ENCODE peak calls at places on chromosomes 4 and X, in seven cellular contexts. One of them, this sample, is unnamed.

GRCh38 chrX:39982927-39983326 is 114.8 kb downstream of the BCOR start:
- DNase-seq in CD8-positive, alpha-beta T cell: no peak
- DNase-seq in anterior cingulate cortex: no peak
- DNase-seq in choroid plexus epithelial cell: no peak
- DNase-seq in NCI-H510A treated with DMSO at 0.1 percent for 48 hours: peak; percentile 90
- DNase-seq in naive B cell: no peak
- DNase-seq in neural crest cell: no peak
- DNase-seq in this sample: no peak

GRCh38 chr4:100420571-100420970 is 97.3 kb downstream of the EMCN start:
- DNase-seq in CD8-positive, alpha-beta T cell: no peak
- DNase-seq in anterior cingulate cortex: no peak
- DNase-seq in choroid plexus epithelial cell: peak; percentile 15
- DNase-seq in NCI-H510A treated with DMSO at 0.1 percent for 48 hours: no peak
- DNase-seq in naive B cell: no peak
- DNase-seq in neural crest cell: no peak
- DNase-seq in this sample: no peak

GRCh38 chrX:34770511-34770910 is 113.4 kb upstream of the TMEM47 start:
- DNase-seq in CD8-positive, alpha-beta T cell: no peak
- DNase-seq in anterior cingulate cortex: no peak
- DNase-seq in choroid plexus epithelial cell: peak; percentile 35
- DNase-seq in NCI-H510A treated with DMSO at 0.1 percent for 48 hours: no peak
- DNase-seq in naive B cell: no peak
- DNase-seq in neural crest cell: no peak
- DNase-seq in this sample: no peak

GRCh38 chrX:129808163-129808828 is 28.5 kb downstream of the SASH3 start:
- DNase-seq in CD8-positive, alpha-beta T cell: no peak
- DNase-seq in anterior cingulate cortex: no peak
- DNase-seq in choroid plexus epithelial cell: peak; percentile 63
- DNase-seq in NCI-H510A treated with DMSO at 0.1 percent for 48 hours: no peak
- DNase-seq in naive B cell: no peak
- DNase-seq in neural crest cell: no peak
- DNase-seq in this sample: no peak

GRCh38 chr4:107060388-107060787 is 24.3 kb upstream of the DKK2 start:
- DNase-seq in CD8-positive, alpha-beta T cell: no peak
- DNase-seq in anterior cingulate cortex: no peak
- DNase-seq in choroid plexus epithelial cell: peak; percentile 16
- DNase-seq in NCI-H510A treated with DMSO at 0.1 percent for 48 hours: no peak
- DNase-seq in naive B cell: no peak
- DNase-seq in neural crest cell: no peak
- DNase-seq in this sample: no peak

GRCh38 chrX:115522955-115523354 is 38.0 kb upstream of the PLS3 start:
- DNase-seq in CD8-positive, alpha-beta T cell: no peak
- DNase-seq in anterior cingulate cortex: no peak
- DNase-seq in choroid plexus epithelial cell: no peak
- DNase-seq in NCI-H510A treated with DMSO at 0.1 percent for 48 hours: no peak
- DNase-seq in naive B cell: no peak
- DNase-seq in neural crest cell: no peak
- DNase-seq in this sample: no peak

GRCh38 chrX:50202539-50202938 is 1.7 kb upstream of the AKAP4 start:
- DNase-seq in CD8-positive, alpha-beta T cell: no peak
- DNase-seq in anterior cingulate cortex: no peak
- DNase-seq in choroid plexus epithelial cell: peak; percentile 6
- DNase-seq in NCI-H510A treated with DMSO at 0.1 percent for 48 hours: no peak
- DNase-seq in naive B cell: no peak
- DNase-seq in neural crest cell: no peak
- DNase-seq in this sample: no peak

GRCh38 chrX:37685452-37686347 is at the start of gene XK:
- DNase-seq in CD8-positive, alpha-beta T cell: no peak
- DNase-seq in anterior cingulate cortex: peak; percentile 12
- DNase-seq in choroid plexus epithelial cell: peak; percentile 39
- DNase-seq in NCI-H510A treated with DMSO at 0.1 percent for 48 hours: peak; percentile 46
- DNase-seq in naive B cell: peak; percentile 44
- DNase-seq in neural crest cell: peak; percentile 12
- DNase-seq in this sample: peak; percentile 56

GRCh38 chr4:126604273-126604867 is 1028.4 kb upstream of the INTU start:
- DNase-seq in CD8-positive, alpha-beta T cell: no peak
- DNase-seq in anterior cingulate cortex: no peak
- DNase-seq in choroid plexus epithelial cell: peak; percentile 76
- DNase-seq in NCI-H510A treated with DMSO at 0.1 percent for 48 hours: peak; percentile 1
- DNase-seq in naive B cell: no peak
- DNase-seq in neural crest cell: peak; percentile 23
- DNase-seq in this sample: no peak

GRCh38 chr4:133245226-133245625 is 96.1 kb downstream of the PCDH10 start:
- DNase-seq in CD8-positive, alpha-beta T cell: no peak
- DNase-seq in anterior cingulate cortex: no peak
- DNase-seq in choroid plexus epithelial cell: no peak
- DNase-seq in NCI-H510A treated with DMSO at 0.1 percent for 48 hours: no peak
- DNase-seq in naive B cell: no peak
- DNase-seq in neural crest cell: no peak
- DNase-seq in this sample: no peak

GRCh38 chr4:163350672-163351071 is 7.0 kb downstream of the NPY5R start:
- DNase-seq in CD8-positive, alpha-beta T cell: no peak
- DNase-seq in anterior cingulate cortex: no peak
- DNase-seq in choroid plexus epithelial cell: peak; percentile 16
- DNase-seq in NCI-H510A treated with DMSO at 0.1 percent for 48 hours: no peak
- DNase-seq in naive B cell: no peak
- DNase-seq in neural crest cell: no peak
- DNase-seq in this sample: no peak

GRCh38 chr4:168632246-168632832 is 135.5 kb downstream of the PALLD start:
- DNase-seq in CD8-positive, alpha-beta T cell: no peak
- DNase-seq in anterior cingulate cortex: no peak
- DNase-seq in choroid plexus epithelial cell: no peak
- DNase-seq in NCI-H510A treated with DMSO at 0.1 percent for 48 hours: no peak
- DNase-seq in naive B cell: no peak
- DNase-seq in neural crest cell: no peak
- DNase-seq in this sample: no peak

GRCh38 chr4:16418814-16419213 is 192.5 kb upstream of the TAPT1 start:
- DNase-seq in CD8-positive, alpha-beta T cell: no peak
- DNase-seq in anterior cingulate cortex: no peak
- DNase-seq in choroid plexus epithelial cell: peak; percentile 48
- DNase-seq in NCI-H510A treated with DMSO at 0.1 percent for 48 hours: no peak
- DNase-seq in naive B cell: no peak
- DNase-seq in neural crest cell: no peak
- DNase-seq in this sample: no peak

GRCh38 chr4:8701101-8702019 is 108.8 kb downstream of the CPZ start:
- DNase-seq in CD8-positive, alpha-beta T cell: no peak
- DNase-seq in anterior cingulate cortex: no peak
- DNase-seq in choroid plexus epithelial cell: no peak
- DNase-seq in NCI-H510A treated with DMSO at 0.1 percent for 48 hours: no peak
- DNase-seq in naive B cell: no peak
- DNase-seq in neural crest cell: no peak
- DNase-seq in this sample: no peak

GRCh38 chr4:158581161-158581560 is 59.5 kb downstream of the RXFP1 start:
- DNase-seq in CD8-positive, alpha-beta T cell: no peak
- DNase-seq in anterior cingulate cortex: no peak
- DNase-seq in choroid plexus epithelial cell: peak; percentile 73
- DNase-seq in NCI-H510A treated with DMSO at 0.1 percent for 48 hours: no peak
- DNase-seq in naive B cell: no peak
- DNase-seq in neural crest cell: no peak
- DNase-seq in this sample: no peak

GRCh38 chr4:70473691-70474090 is 1.7 kb downstream of the MUC7 start:
- DNase-seq in CD8-positive, alpha-beta T cell: no peak
- DNase-seq in anterior cingulate cortex: no peak
- DNase-seq in choroid plexus epithelial cell: no peak
- DNase-seq in NCI-H510A treated with DMSO at 0.1 percent for 48 hours: no peak
- DNase-seq in naive B cell: no peak
- DNase-seq in neural crest cell: no peak
- DNase-seq in this sample: no peak

GRCh38 chr4:124203613-124204284 is 508.8 kb downstream of the ANKRD50 start:
- DNase-seq in CD8-positive, alpha-beta T cell: no peak
- DNase-seq in anterior cingulate cortex: no peak
- DNase-seq in choroid plexus epithelial cell: peak; percentile 87
- DNase-seq in NCI-H510A treated with DMSO at 0.1 percent for 48 hours: no peak
- DNase-seq in naive B cell: no peak
- DNase-seq in neural crest cell: no peak
- DNase-seq in this sample: no peak

GRCh38 chr4:17719106-17719505 is 62.3 kb downstream of the FAM184B start:
- DNase-seq in CD8-positive, alpha-beta T cell: no peak
- DNase-seq in anterior cingulate cortex: no peak
- DNase-seq in choroid plexus epithelial cell: no peak
- DNase-seq in NCI-H510A treated with DMSO at 0.1 percent for 48 hours: no peak
- DNase-seq in naive B cell: no peak
- DNase-seq in neural crest cell: no peak
- DNase-seq in this sample: no peak

GRCh38 chrX:54891573-54891972 is 29.1 kb upstream of the TRO start:
- DNase-seq in CD8-positive, alpha-beta T cell: peak; percentile 14
- DNase-seq in anterior cingulate cortex: peak; percentile 0
- DNase-seq in choroid plexus epithelial cell: peak; percentile 67
- DNase-seq in NCI-H510A treated with DMSO at 0.1 percent for 48 hours: peak; percentile 0
- DNase-seq in naive B cell: no peak
- DNase-seq in neural crest cell: no peak
- DNase-seq in this sample: peak; percentile 0

GRCh38 chrX:134478374-134478773 is 18.4 kb downstream of the HPRT1 start:
- DNase-seq in CD8-positive, alpha-beta T cell: no peak
- DNase-seq in anterior cingulate cortex: no peak
- DNase-seq in choroid plexus epithelial cell: no peak
- DNase-seq in NCI-H510A treated with DMSO at 0.1 percent for 48 hours: no peak
- DNase-seq in naive B cell: no peak
- DNase-seq in neural crest cell: no peak
- DNase-seq in this sample: no peak

GRCh38 chr4:1381181-1381621 is 25.0 kb downstream of the NKX1-1 start:
- DNase-seq in CD8-positive, alpha-beta T cell: no peak
- DNase-seq in anterior cingulate cortex: no peak
- DNase-seq in choroid plexus epithelial cell: no peak
- DNase-seq in NCI-H510A treated with DMSO at 0.1 percent for 48 hours: no peak
- DNase-seq in naive B cell: no peak
- DNase-seq in neural crest cell: no peak
- DNase-seq in this sample: no peak

GRCh38 chr4:169618286-169618685 is 2.1 kb upstream of the CLCN3 start:
- DNase-seq in CD8-positive, alpha-beta T cell: no peak
- DNase-seq in anterior cingulate cortex: no peak
- DNase-seq in choroid plexus epithelial cell: no peak
- DNase-seq in NCI-H510A treated with DMSO at 0.1 percent for 48 hours: no peak
- DNase-seq in naive B cell: peak; percentile 13
- DNase-seq in neural crest cell: no peak
- DNase-seq in this sample: no peak

GRCh38 chr4:42617030-42617429 is 39.9 kb downstream of the ATP8A1 start:
- DNase-seq in CD8-positive, alpha-beta T cell: no peak
- DNase-seq in anterior cingulate cortex: no peak
- DNase-seq in choroid plexus epithelial cell: no peak
- DNase-seq in NCI-H510A treated with DMSO at 0.1 percent for 48 hours: no peak
- DNase-seq in naive B cell: no peak
- DNase-seq in neural crest cell: no peak
- DNase-seq in this sample: no peak

GRCh38 chr4:38967260-38968095 is 64.7 kb downstream of the TMEM156 start:
- DNase-seq in CD8-positive, alpha-beta T cell: no peak
- DNase-seq in anterior cingulate cortex: no peak
- DNase-seq in choroid plexus epithelial cell: peak; percentile 99
- DNase-seq in NCI-H510A treated with DMSO at 0.1 percent for 48 hours: no peak
- DNase-seq in naive B cell: no peak
- DNase-seq in neural crest cell: no peak
- DNase-seq in this sample: no peak

GRCh38 chrX:122565952-122566351 is 618.1 kb upstream of the GRIA3 start:
- DNase-seq in CD8-positive, alpha-beta T cell: no peak
- DNase-seq in anterior cingulate cortex: no peak
- DNase-seq in choroid plexus epithelial cell: peak; percentile 95
- DNase-seq in NCI-H510A treated with DMSO at 0.1 percent for 48 hours: no peak
- DNase-seq in naive B cell: no peak
- DNase-seq in neural crest cell: no peak
- DNase-seq in this sample: no peak

GRCh38 chr4:114384629-114385028 is 214.0 kb upstream of the UGT8 start:
- DNase-seq in CD8-positive, alpha-beta T cell: no peak
- DNase-seq in anterior cingulate cortex: no peak
- DNase-seq in choroid plexus epithelial cell: peak; percentile 76
- DNase-seq in NCI-H510A treated with DMSO at 0.1 percent for 48 hours: peak; percentile 33
- DNase-seq in naive B cell: no peak
- DNase-seq in neural crest cell: no peak
- DNase-seq in this sample: no peak

GRCh38 chr4:39037491-39037825 is 5.2 kb upstream of the TMEM156 start:
- DNase-seq in CD8-positive, alpha-beta T cell: no peak
- DNase-seq in anterior cingulate cortex: no peak
- DNase-seq in choroid plexus epithelial cell: peak; percentile 75
- DNase-seq in NCI-H510A treated with DMSO at 0.1 percent for 48 hours: no peak
- DNase-seq in naive B cell: no peak
- DNase-seq in neural crest cell: no peak
- DNase-seq in this sample: no peak

GRCh38 chrX:115393271-115393670 is 103.8 kb downstream of the LUZP4 start:
- DNase-seq in CD8-positive, alpha-beta T cell: no peak
- DNase-seq in anterior cingulate cortex: no peak
- DNase-seq in choroid plexus epithelial cell: peak; percentile 70
- DNase-seq in NCI-H510A treated with DMSO at 0.1 percent for 48 hours: no peak
- DNase-seq in naive B cell: no peak
- DNase-seq in neural crest cell: no peak
- DNase-seq in this sample: no peak

GRCh38 chr4:88110826-88111225 is 47.6 kb downstream of the ABCG2 start:
- DNase-seq in CD8-positive, alpha-beta T cell: no peak
- DNase-seq in anterior cingulate cortex: no peak
- DNase-seq in choroid plexus epithelial cell: peak; percentile 28
- DNase-seq in NCI-H510A treated with DMSO at 0.1 percent for 48 hours: no peak
- DNase-seq in naive B cell: no peak
- DNase-seq in neural crest cell: no peak
- DNase-seq in this sample: no peak

GRCh38 chr4:153028535-153028934 is 92.4 kb downstream of the FHDC1 start:
- DNase-seq in CD8-positive, alpha-beta T cell: no peak
- DNase-seq in anterior cingulate cortex: no peak
- DNase-seq in choroid plexus epithelial cell: no peak
- DNase-seq in NCI-H510A treated with DMSO at 0.1 percent for 48 hours: no peak
- DNase-seq in naive B cell: no peak
- DNase-seq in neural crest cell: no peak
- DNase-seq in this sample: peak; percentile 41

GRCh38 chrX:10579018-10579752 is 41.2 kb downstream of the MID1 start:
- DNase-seq in CD8-positive, alpha-beta T cell: no peak
- DNase-seq in anterior cingulate cortex: no peak
- DNase-seq in choroid plexus epithelial cell: peak; percentile 76
- DNase-seq in NCI-H510A treated with DMSO at 0.1 percent for 48 hours: peak; percentile 44
- DNase-seq in naive B cell: no peak
- DNase-seq in neural crest cell: no peak
- DNase-seq in this sample: no peak

This sample was measured in HL-60.